ENCODE peak calls at places on chromosomes 4 and X, in six cellular contexts. I, A, C, M, D and E are unnamed samples.

GRCh38 chrX:134026732-134027311 is 41.4 kb upstream of the GPC3 start:
- DNase-seq in A (peak), C (peak), I (no peak), M (peak), D (peak), E (peak)

GRCh38 chr4:37540486-37540885 is 145.7 kb downstream of the RELL1 start:
- DNase-seq in M (no peak), A (peak), I (no peak), C (no peak), D (peak), E (no peak)

GRCh38 chr4:144547678-144548298 is 98.2 kb upstream of the HHIP start:
- DNase-seq in I (no peak), D (no peak), C (no peak), M (no peak), A (no peak), E (no peak)

GRCh38 chr4:169791527-169792156 is 33.9 kb upstream of the HPF1 start:
- DNase-seq in M (no peak), C (peak), D (peak), I (no peak), A (peak), E (peak)

GRCh38 chrX:1323315-1323714 is 13.3 kb upstream of the IL3RA start:
- DNase-seq in M (peak), I (no peak), D (peak), C (peak), A (no peak), E (peak)

GRCh38 chrX:39821011-39821708 is 276.6 kb downstream of the BCOR start:
- DNase-seq in I (no peak), M (no peak), D (peak), A (no peak), C (peak), E (peak)

GRCh38 chr4:41455215-41455614 is 82.7 kb upstream of the LIMCH1 start:
- DNase-seq in C (no peak), I (no peak), A (no peak), M (no peak), D (peak), E (no peak)

GRCh38 chr4:2649604-2650114 is 106.5 kb downstream of the TNIP2 start:
- DNase-seq in C (no peak), M (no peak), D (no peak), I (no peak), A (no peak), E (no peak)

GRCh38 chr4:150381026-150381425 is 200.9 kb upstream of the MAB21L2 start:
- DNase-seq in I (no peak), M (no peak), C (no peak), D (no peak), A (no peak), E (no peak)

GRCh38 chr4:93814141-93814540 is 14.4 kb upstream of the ATOH1 start:
- DNase-seq in M (no peak), A (no peak), C (no peak), D (no peak), I (no peak), E (no peak)

GRCh38 chr4:168659971-168660465 is 163.2 kb downstream of the PALLD start:
- DNase-seq in C (no peak), M (no peak), A (no peak), D (no peak), I (no peak), E (no peak)

GRCh38 chrX:66677430-66677829 is 38.6 kb upstream of the EDA2R start:
- DNase-seq in A (peak), M (no peak), I (no peak), C (no peak), D (no peak), E (no peak)

GRCh38 chr4:83297548-83298260 is 13.1 kb upstream of the COQ2 start:
- DNase-seq in A (no peak), D (no peak), M (no peak), I (no peak), C (no peak), E (no peak)

GRCh38 chrX:1451251-1451675 is 1.4 kb downstream of the ASMTL start:
- DNase-seq in C (no peak), M (no peak), A (no peak), I (no peak), D (no peak), E (no peak)

GRCh38 chr4:38386654-38387188 is 277.3 kb upstream of the KLF3 start:
- DNase-seq in D (no peak), C (no peak), I (no peak), M (no peak), A (no peak), E (no peak)

GRCh38 chrX:41027388-41027787 is 57.9 kb upstream of the USP9X start:
- DNase-seq in C (no peak), D (peak), M (no peak), A (peak), I (peak), E (no peak)

GRCh38 chr4:55611358-55612059 is 19.5 kb upstream of the PDCL2 start:
- DNase-seq in D (no peak), M (no peak), I (no peak), C (no peak), A (no peak), E (no peak)

GRCh38 chrX:120228187-120228908 is 22.3 kb upstream of the ZBTB33 start:
- DNase-seq in D (no peak), A (no peak), M (no peak), C (no peak), I (no peak), E (no peak)

GRCh38 chrX:10467793-10468192 is 152.6 kb downstream of the MID1 start:
- DNase-seq in A (peak), C (no peak), I (no peak), M (no peak), D (no peak), E (no peak)

GRCh38 chr4:126172126-126172525 is 857.4 kb downstream of the FAT4 start:
- DNase-seq in C (no peak), A (no peak), D (no peak), I (no peak), M (no peak), E (no peak)

GRCh38 chr4:2041234-2042130 is 17.6 kb upstream of the NAT8L start:
- DNase-seq in D (peak), A (peak), I (peak), M (peak), C (peak), E (peak)

GRCh38 chrX:32867781-32868523 is 343.4 kb downstream of the DMD start:
- DNase-seq in A (no peak), D (no peak), M (no peak), C (no peak), I (no peak), E (no peak)

GRCh38 chr4:179110816-179111215 is 1668.6 kb upstream of the AGA start:
- DNase-seq in C (no peak), A (no peak), M (no peak), D (no peak), I (no peak), E (no peak)

GRCh38 chrX:3815896-3816664 is 102.6 kb upstream of the PRKX start:
- DNase-seq in C (peak), A (peak), I (no peak), D (peak), M (peak), E (peak)
- TF ChIP-seq CTCF in C (no peak), A (no peak), I (peak), D (no peak), M (no peak), E (no peak)

GRCh38 chr4:120056249-120056648 is 10.4 kb downstream of the MAD2L1 start:
- DNase-seq in M (no peak), I (no peak), C (no peak), D (no peak), A (peak), E (no peak)
- TF ChIP-seq CTCF in M (no peak), I (no peak), C (no peak), D (no peak), A (peak), E (no peak)

GRCh38 chrX:97311066-97311778 is 427.5 kb downstream of the RPA4 start:
- DNase-seq in M (no peak), A (no peak), I (no peak), C (no peak), D (no peak), E (no peak)

GRCh38 chrX:97314348-97314747 is 430.6 kb downstream of the RPA4 start:
- DNase-seq in M (no peak), A (no peak), D (no peak), C (no peak), I (no peak), E (no peak)

GRCh38 chrX:97320305-97320704 is 436.6 kb downstream of the RPA4 start:
- DNase-seq in M (no peak), A (no peak), C (no peak), I (no peak), D (no peak), E (no peak)

GRCh38 chrX:97310373-97310772 is 426.7 kb downstream of the RPA4 start:
- DNase-seq in D (peak), I (no peak), M (no peak), A (peak), C (no peak), E (no peak)

DNA sequence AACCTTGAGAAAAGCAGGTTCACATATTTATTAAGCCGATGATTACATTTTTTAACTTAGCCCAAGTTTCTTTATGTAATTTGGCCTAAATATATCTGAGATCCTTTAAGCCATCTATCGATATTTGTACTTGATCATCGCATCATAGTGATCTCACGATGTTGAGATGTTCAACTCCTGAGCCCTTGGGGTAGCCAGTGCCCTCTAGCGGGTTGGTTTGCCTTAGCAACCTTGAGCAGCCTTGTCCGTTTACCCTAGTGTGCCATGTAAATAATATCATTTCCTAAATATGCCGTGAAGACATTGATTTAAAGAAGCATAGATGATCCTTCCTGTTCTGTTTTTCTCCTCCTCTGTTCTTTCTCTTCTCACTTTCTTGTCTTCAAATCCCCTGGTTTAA is 432.2 kb downstream of the RPA4 start:
- DNase-seq in A (no peak), M (no peak), D (no peak), C (peak), I (no peak), E (peak)
- TF ChIP-seq CTCF in A (no peak), M (no peak), D (peak), C (no peak), I (peak), E (no peak)

GRCh38 chrX:53190363-53190960 is 34.5 kb downstream of the KDM5C start:
- DNase-seq in C (peak), M (no peak), I (no peak), A (peak), D (peak), E (peak)
- TF ChIP-seq CTCF in C (no peak), M (no peak), I (peak), A (peak), D (peak), E (peak)

GRCh38 chrX:52852110-52852872 is 15.6 kb downstream of the XAGE3 start:
- DNase-seq in C (no peak), M (no peak), D (no peak), I (no peak), A (no peak), E (no peak)
- TF ChIP-seq CTCF in C (no peak), M (no peak), D (no peak), I (no peak), A (no peak), E (no peak)

GRCh38 chrX:12891915-12892506 is 14.4 kb upstream of the TLR8 start:
- DNase-seq in D (no peak), C (no peak), A (no peak), I (no peak), M (no peak), E (no peak)

GRCh38 chrX:12895856-12896255 is 10.6 kb upstream of the TLR8 start:
- DNase-seq in A (peak), M (no peak), D (no peak), I (no peak), C (no peak), E (no peak)

GRCh38 chrX:12896935-12897334 is 9.5 kb upstream of the TLR8 start:
- DNase-seq in A (no peak), I (no peak), C (no peak), M (no peak), D (no peak), E (no peak)

GRCh38 chrX:12891167-12891566 is 15.3 kb upstream of the TLR8 start:
- DNase-seq in I (no peak), D (no peak), C (no peak), M (no peak), A (no peak), E (no peak)

GRCh38 chrX:12894074-12894691 is 12.2 kb upstream of the TLR8 start:
- DNase-seq in M (no peak), D (peak), C (peak), A (peak), I (no peak), E (peak)
- TF ChIP-seq CTCF in M (peak), D (peak), C (peak), A (peak), I (peak), E (peak)

GRCh38 chr4:84562156-84562555 is 20.8 kb upstream of the CDS1 start:
- DNase-seq in C (no peak), I (no peak), A (no peak), D (no peak), M (no peak), E (no peak)
- TF ChIP-seq CTCF in C (no peak), I (no peak), A (no peak), D (no peak), M (no peak), E (no peak)